ENCODE peak calls at places on chromosomes 3 and 15, in ten cellular contexts. V is stomach; C is heart left ventricle; N is GM23248; D is endothelial cell of umbilical vein; T is CD4-positive, CD25-positive, alpha-beta regulatory T cell; Q is sigmoid colon; J is neural progenitor cell; W is body of pancreas; E is left ventricle myocardium inferior. B is an unnamed sample. For H3K9me3, the result is how much of the 10 kb centered on the place peaks cover.

GRCh38 chr3:188320757-188321156 is 166.8 kb downstream of the LPP start:
- DNase-seq in E (no peak), J (no peak), Q (no peak), T (no peak), W (no peak), V (no peak), N (peak), C (no peak), D (no peak), B (no peak)

GRCh38 chr15:84668221-84668982 is 10.4 kb upstream of the NMB start:
- DNase-seq in C (no peak), Q (no peak), N (no peak), J (no peak), T (no peak), E (no peak), D (no peak), V (no peak), W (no peak), B (no peak)

GRCh38 chr3:190003730-190004129 is 117.0 kb downstream of the P3H2 start:
- DNase-seq in N (peak), J (no peak), Q (no peak), D (peak), E (no peak), C (no peak), T (no peak), V (no peak), W (peak), B (no peak)

GRCh38 chr3:134353171-134353825 is 20.9 kb downstream of the AMOTL2 start:
- DNase-seq in D (no peak), Q (peak), N (peak), W (no peak), J (no peak), T (no peak), V (no peak), E (no peak), C (no peak), B (no peak)

GRCh38 chr3:77281721-77282120 is 241.8 kb downstream of the ROBO2 start:
- DNase-seq in J (peak), E (no peak), W (no peak), T (no peak), C (no peak), N (no peak), V (no peak), D (no peak), Q (no peak), B (no peak)

GRCh38 chr3:170513674-170514073 is 72.2 kb downstream of the SLC7A14 start:
- DNase-seq in C (no peak), Q (no peak), E (no peak), V (no peak), N (no peak), T (no peak), J (no peak), W (no peak), D (no peak), B (no peak)

GRCh38 chr3:64906011-64906410 is 218.2 kb upstream of the ADAMTS9 start:
- DNase-seq in Q (no peak), J (no peak), D (no peak), C (no peak), T (no peak), V (no peak), W (no peak), E (no peak), N (no peak), B (no peak)

GRCh38 chr3:55330756-55331155 is 156.3 kb downstream of the WNT5A start:
- DNase-seq in J (no peak), N (peak), E (no peak), T (no peak), V (no peak), D (no peak), C (no peak), W (no peak), Q (no peak), B (no peak)

GRCh38 chr15:79002631-79003030 is 57.8 kb upstream of the CTSH start:
- DNase-seq in J (no peak), T (no peak), Q (no peak), N (no peak), C (peak), V (no peak), W (no peak), E (no peak), D (no peak), B (no peak)

DNA sequence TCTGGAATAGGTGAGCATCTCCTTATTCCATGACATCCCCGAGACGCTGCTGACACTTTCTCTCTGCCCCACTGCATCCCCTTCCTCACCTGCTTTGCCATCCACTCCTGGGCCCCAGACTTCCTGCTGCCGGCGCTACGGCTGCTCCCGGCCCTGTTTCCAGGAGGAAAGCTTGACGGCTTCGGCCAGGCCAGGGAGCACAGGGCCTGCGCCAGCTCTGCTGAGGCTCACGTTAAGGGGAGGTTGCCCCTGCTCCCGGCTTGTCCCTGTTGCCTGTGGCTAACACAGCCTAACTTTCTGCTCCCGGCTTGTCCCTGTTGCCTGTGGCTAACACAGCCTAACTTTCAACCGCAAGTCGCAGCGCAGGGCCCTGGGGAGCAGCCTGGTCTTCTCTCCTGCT is 177.3 kb upstream of the RGMA start:
- DNase-seq in D (no peak), E (no peak), T (no peak), Q (no peak), V (no peak), C (no peak), N (no peak), J (no peak), W (no peak), B (no peak)
- H3K9me3 ChIP-seq in D (under half), E (under half), T (under half), Q (under half), V (under half), C (under half), N (under half), J (under half), W (under half), B (under half)

GRCh38 chr3:93906245-93906644 is 67.5 kb downstream of the PROS1 start:
- DNase-seq in Q (no peak), E (peak), D (no peak), W (no peak), C (no peak), V (no peak), J (no peak), N (no peak), T (no peak), B (no peak)
- H3K9me3 ChIP-seq in Q (under half), E (under half), D (under half), W (under half), C (under half), V (under half), J (under half), N (under half), T (under half), B (under half)

GRCh38 chr15:56128081-56128480 is 115.6 kb downstream of the RFX7 start:
- DNase-seq in Q (no peak), E (no peak), T (no peak), W (no peak), V (no peak), D (no peak), N (no peak), C (no peak), J (no peak), B (no peak)
- H3K9me3 ChIP-seq in Q (under half), E (under half), T (under half), W (under half), V (under half), D (under half), N (under half), C (under half), J (under half), B (under half)

GRCh38 chr3:177318559-177318958 is 121.3 kb upstream of the TBL1XR1 start:
- DNase-seq in T (no peak), C (no peak), W (no peak), J (no peak), E (no peak), D (no peak), N (no peak), V (no peak), Q (no peak), B (no peak)
- H3K9me3 ChIP-seq in T (under half), C (under half), W (under half), J (under half), E (under half), D (under half), N (under half), V (under half), Q (under half), B (under half)

GRCh38 chr15:25183581-25184330 is 229.0 kb downstream of the SNRPN start:
- DNase-seq in W (no peak), V (no peak), C (peak), Q (peak), E (peak), D (no peak), T (no peak), J (no peak), N (no peak), B (no peak)
- H3K9me3 ChIP-seq in W (under half), V (half or more), C (under half), Q (under half), E (under half), D (under half), T (half or more), J (under half), N (under half), B (under half)

DNA sequence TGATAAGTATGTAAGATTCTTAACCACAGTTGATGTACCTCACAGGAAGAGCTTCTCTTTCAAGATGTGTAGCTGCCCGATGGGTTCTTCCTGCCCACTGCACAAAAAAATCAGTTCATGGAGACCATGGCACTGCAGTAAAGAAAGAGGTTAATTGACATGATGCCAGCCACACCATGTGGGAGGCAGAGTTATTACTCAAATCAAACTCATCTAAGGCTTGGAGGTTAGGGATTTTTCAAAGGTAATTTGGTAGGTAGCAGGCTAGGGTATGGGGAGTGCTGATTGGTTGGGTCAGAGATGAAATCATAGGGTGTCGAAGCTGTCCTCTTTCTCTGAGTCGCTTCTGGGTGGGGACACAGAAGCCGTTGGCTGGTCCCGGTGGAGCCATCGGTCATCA is 57.4 kb upstream of the BDH1 start:
- DNase-seq in T (peak), D (no peak), V (no peak), J (no peak), W (no peak), N (no peak), Q (no peak), E (no peak), C (no peak), B (peak)
- H3K9me3 ChIP-seq in T (under half), D (under half), V (under half), J (under half), W (under half), N (under half), Q (under half), E (under half), C (under half), B (under half)

B was measured in T-helper 17 cell.